ENCODE peak calls at places on chromosomes 5 and 9, in eight cellular contexts. G, J, Q, W, Z, X, T and O are unnamed samples.

GRCh38 chr5:140024928-140025327 is 18.2 kb downstream of the NRG2 start:
- DNase-seq in G (no peak), J (no peak), Q (no peak), W (no peak), Z (no peak), X (no peak), T (no peak), O (no peak)

GRCh38 chr9:126331964-126332748 is 5.5 kb downstream of the MVB12B start:
- DNase-seq in G (no peak), J (no peak), Q (no peak), W (no peak), Z (no peak), X (no peak), T (no peak), O (no peak)

GRCh38 chr5:179438041-179438441 is 92.8 kb upstream of the ADAMTS2 start:
- DNase-seq in G (no peak), J (no peak), Q (no peak), W (no peak), Z (peak; percentile 67), X (no peak), T (no peak), O (no peak)

GRCh38 chr9:70952131-70952727 is 169.2 kb downstream of the TRPM3 start:
- DNase-seq in G (no peak), J (no peak), Q (no peak), W (no peak), Z (no peak), X (no peak), T (no peak), O (no peak)

GRCh38 chr5:132549586-132549985 is 6.3 kb upstream of the IL5 start:
- DNase-seq in G (no peak), J (no peak), Q (no peak), W (no peak), Z (no peak), X (no peak), T (no peak), O (no peak)

GRCh38 chr5:3218096-3218495 is 377.5 kb upstream of the IRX1 start:
- DNase-seq in G (no peak), J (no peak), Q (no peak), W (peak; percentile 69), Z (no peak), X (no peak), T (no peak), O (no peak)

GRCh38 chr5:115435065-115435775 is 109.4 kb downstream of the FEM1C start:
- DNase-seq in G (no peak), J (no peak), Q (no peak), W (no peak), Z (no peak), X (no peak), T (no peak), O (no peak)

GRCh38 chr9:22316645-22317044 is 130.0 kb upstream of the DMRTA1 start:
- DNase-seq in G (no peak), J (no peak), Q (no peak), W (no peak), Z (no peak), X (no peak), T (no peak), O (no peak)

GRCh38 chr5:72355706-72356299 is 35.6 kb downstream of the PTCD2 start:
- DNase-seq in G (peak; percentile 61), J (no peak), Q (no peak), W (no peak), Z (no peak), X (peak; percentile 61), T (peak; percentile 23), O (no peak)

GRCh38 chr9:90842984-90843383 is 41.4 kb downstream of the SYK start:
- DNase-seq in G (no peak), J (no peak), Q (no peak), W (peak; percentile 76), Z (peak; percentile 65), X (no peak), T (no peak), O (no peak)

GRCh38 chr5:43947870-43948269 is 344.9 kb downstream of the NNT start:
- DNase-seq in G (no peak), J (no peak), Q (no peak), W (no peak), Z (no peak), X (no peak), T (no peak), O (no peak)

DNA sequence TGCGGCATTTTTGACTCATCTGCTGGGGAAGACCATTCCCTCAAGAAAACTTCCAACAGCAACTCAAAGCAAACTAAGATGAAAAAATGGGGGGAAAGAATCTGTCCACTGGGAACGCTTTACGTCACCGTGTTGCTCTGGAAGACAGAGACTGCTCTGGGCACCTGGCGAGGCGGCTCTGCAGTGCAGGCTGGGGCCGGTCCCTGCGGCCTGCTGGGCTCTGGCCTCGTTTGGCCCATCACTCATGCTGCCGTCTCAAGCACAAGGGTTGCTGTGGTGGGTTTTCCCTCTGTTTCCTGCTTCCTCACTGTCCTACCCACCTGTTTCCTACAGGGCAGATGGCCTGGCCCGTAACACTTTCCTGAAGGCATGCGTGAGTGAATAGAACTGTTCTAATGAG is 92.9 kb upstream of the OTULINL start:
- DNase-seq in G (no peak), J (no peak), Q (no peak), W (no peak), Z (no peak), X (no peak), T (no peak), O (no peak)
- H3K36me3 ChIP-seq in G (no peaks in the 10 kb centered on the region), J (peaks cover 3% of the 10 kb centered on the region), Q (peaks cover 6% of the 10 kb centered on the region), W (no peaks in the 10 kb centered on the region), Z (peaks cover 93% of the 10 kb centered on the region), X (peaks cover 72% of the 10 kb centered on the region), T (peaks cover 98% of the 10 kb centered on the region), O (no peaks in the 10 kb centered on the region)

DNA sequence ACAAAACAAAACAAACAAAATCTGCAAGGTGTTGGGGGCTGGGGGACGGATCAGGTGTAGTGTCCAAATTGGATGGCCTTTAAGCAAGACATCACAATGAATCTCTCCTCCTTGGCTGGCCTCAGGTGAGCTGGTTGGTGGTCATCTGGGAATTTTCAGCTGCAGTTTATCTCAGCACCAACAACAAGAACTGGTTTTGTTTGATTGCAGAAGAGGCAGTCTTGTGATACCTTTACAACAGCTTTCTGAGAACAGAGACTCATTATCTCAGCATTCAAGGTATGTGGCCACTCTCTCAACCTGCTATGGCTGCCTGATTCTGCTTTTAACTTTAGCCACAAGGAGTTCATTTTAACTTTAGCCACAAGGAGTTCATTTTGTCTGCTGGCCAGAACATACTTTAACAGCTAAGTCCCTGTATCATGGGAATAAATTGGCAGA is 1543.4 kb downstream of the EFNA5 start:
- DNase-seq in G (no peak), J (no peak), Q (no peak), W (no peak), Z (no peak), X (peak; percentile 13), T (no peak), O (no peak)
- TF ChIP-seq CTCF in G (no peak), J (no peak), Q (no peak), W (no peak), Z (no peak), X (no peak), T (no peak), O (no peak)

DNA sequence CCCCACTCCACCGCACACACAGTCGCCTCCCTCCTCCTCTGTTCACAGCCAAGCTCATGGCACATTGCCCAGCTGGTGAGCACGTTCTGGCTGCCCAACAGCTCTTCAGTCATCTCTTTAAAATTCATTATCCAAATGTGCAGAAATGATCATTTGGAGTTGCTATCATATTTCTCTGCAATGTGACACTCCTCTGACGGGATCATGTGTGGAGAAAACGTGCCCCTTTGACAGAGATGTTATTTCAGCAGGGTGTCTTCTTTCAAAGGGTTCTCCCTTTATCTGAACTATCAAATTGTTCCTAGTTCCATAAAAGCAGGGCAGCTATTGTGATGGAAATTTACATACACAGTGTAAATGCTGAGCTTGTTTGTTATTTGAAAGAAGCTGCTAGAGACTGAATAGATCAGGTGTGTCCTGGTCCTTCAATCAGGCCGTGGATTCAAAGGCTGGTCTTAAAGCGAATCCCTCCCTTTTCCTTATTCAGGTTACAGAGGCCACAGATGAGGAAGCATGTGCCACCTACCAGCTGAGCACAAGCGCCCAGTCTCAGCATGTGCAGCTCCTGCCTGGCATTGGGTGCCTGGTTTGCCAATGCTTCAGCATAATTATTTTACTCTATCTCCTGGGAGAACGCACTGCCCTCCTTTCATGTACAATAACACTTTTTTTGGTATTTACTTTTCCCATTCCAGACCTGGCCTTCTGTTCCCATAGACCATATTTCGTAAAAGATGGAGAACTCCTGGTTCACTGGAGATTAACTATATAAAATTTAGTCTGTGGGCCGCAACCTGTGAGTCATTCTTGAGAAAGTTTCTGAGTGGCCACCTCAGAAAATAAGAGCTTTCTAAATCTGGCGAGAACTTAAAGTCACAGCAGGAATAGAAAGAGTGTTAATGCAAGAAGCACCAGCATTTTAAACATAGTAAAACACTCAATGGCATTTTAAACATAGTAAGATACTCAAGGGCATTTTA is 433.7 kb downstream of the ENC1 start:
- DNase-seq in G (peak; percentile 29), J (no peak), Q (no peak), W (no peak), Z (peak; percentile 78), X (peak; percentile 26), T (peak; percentile 56), O (no peak)
- H3K27ac ChIP-seq in G (no peak overlapping the region), J (no peak overlapping the region), Q (no peak overlapping the region), W (no peak overlapping the region), Z (no peak overlapping the region), X (no peak overlapping the region), T (no peak overlapping the region), O (no peak overlapping the region)

GRCh38 chr5:80376557-80376956 is 31.3 kb upstream of the ZFYVE16 start:
- DNase-seq in G (no peak), J (no peak), Q (no peak), W (no peak), Z (no peak), X (no peak), T (no peak), O (no peak)

GRCh38 chr5:80369521-80369920 is 38.3 kb upstream of the ZFYVE16 start:
- DNase-seq in G (no peak), J (no peak), Q (no peak), W (no peak), Z (no peak), X (no peak), T (no peak), O (no peak)

GRCh38 chr5:80370394-80370793 is 37.5 kb upstream of the ZFYVE16 start:
- DNase-seq in G (peak; percentile 23), J (no peak), Q (no peak), W (no peak), Z (no peak), X (no peak), T (no peak), O (no peak)

GRCh38 chr5:80372780-80373179 is 35.1 kb upstream of the ZFYVE16 start:
- DNase-seq in G (no peak), J (no peak), Q (no peak), W (no peak), Z (no peak), X (no peak), T (no peak), O (no peak)

GRCh38 chr5:80374188-80374587 is 33.7 kb upstream of the ZFYVE16 start:
- DNase-seq in G (no peak), J (no peak), Q (no peak), W (no peak), Z (no peak), X (no peak), T (no peak), O (no peak)
- H3K36me3 ChIP-seq in G (no peaks in the 10 kb centered on the region), J (no peaks in the 10 kb centered on the region), Q (no peaks in the 10 kb centered on the region), W (no peaks in the 10 kb centered on the region), Z (no peaks in the 10 kb centered on the region), X (no peaks in the 10 kb centered on the region), T (no peaks in the 10 kb centered on the region), O (no peaks in the 10 kb centered on the region)